ENCODE peak calls at places on chromosomes 2 and 18, in ten cellular contexts. G is pancreas; T is uterus; U is PC-9; Y is hepatocyte; K is HCT116; R is GM23248; C is fibroblast of lung; I is adrenal gland; X is effector memory CD4-positive, alpha-beta T cell. S is an unnamed sample.

GRCh38 chr2:216714412-216714775 is 19.0 kb upstream of the IGFBP5 start:
- DNase-seq in G (no peak), T (no peak), U (no peak), Y (no peak), K (no peak), R (peak; percentile 60), C (peak; percentile 80), I (no peak), X (no peak), S (no peak)

GRCh38 chr2:159213296-159213695 is 73.2 kb downstream of the WDSUB1 start:
- DNase-seq in G (no peak), T (no peak), U (no peak), Y (no peak), K (no peak), R (no peak), C (no peak), I (no peak), X (no peak), S (no peak)

GRCh38 chr18:26457611-26458350 is 90.6 kb downstream of the KCTD1 start:
- DNase-seq in G (no peak), T (no peak), U (no peak), Y (no peak), K (no peak), R (no peak), C (no peak), I (no peak), X (no peak), S (no peak)

GRCh38 chr2:188897096-188897495 is 77.1 kb upstream of the COL3A1 start:
- DNase-seq in G (no peak), T (no peak), U (no peak), Y (no peak), K (no peak), R (peak; percentile 60), C (peak; percentile 69), I (no peak), X (no peak), S (no peak)

GRCh38 chr2:61096438-61096837 is 30.8 kb downstream of the SANBR start:
- DNase-seq in G (no peak), T (no peak), U (no peak), Y (no peak), K (no peak), R (no peak), C (no peak), I (no peak), X (no peak), S (no peak)

GRCh38 chr18:47618758-47619157 is 311.7 kb downstream of the SMAD2 start:
- DNase-seq in G (no peak), T (no peak), U (no peak), Y (no peak), K (no peak), R (no peak), C (no peak), I (no peak), X (no peak), S (no peak)

GRCh38 chr2:11430729-11431128 is 35.2 kb downstream of the E2F6 start:
- DNase-seq in G (no peak), T (no peak), U (no peak), Y (no peak), K (no peak), R (no peak), C (no peak), I (no peak), X (no peak), S (no peak)

GRCh38 chr2:235263205-235264120 is 230.4 kb upstream of the AGAP1 start:
- DNase-seq in G (peak; percentile 64), T (peak; percentile 59), U (peak; percentile 73), Y (peak; percentile 89), K (peak; percentile 81), R (peak; percentile 99), C (peak; percentile 94), I (peak; percentile 86), X (no peak), S (no peak)

GRCh38 chr18:46510386-46510785 is 146.6 kb downstream of the LOXHD1 start:
- DNase-seq in G (no peak), T (no peak), U (no peak), Y (no peak), K (no peak), R (no peak), C (no peak), I (no peak), X (no peak), S (no peak)

GRCh38 chr18:8174758-8175157 is 434.5 kb upstream of the RAB12 start:
- DNase-seq in G (no peak), T (no peak), U (no peak), Y (no peak), K (no peak), R (no peak), C (no peak), I (no peak), X (no peak), S (no peak)
- H3K4me1 ChIP-seq in G (peaks cover 23% of the 10 kb centered on the region), T (peaks cover 6% of the 10 kb centered on the region), U (peaks cover 10% of the 10 kb centered on the region), Y (peaks cover 7% of the 10 kb centered on the region), K (no peaks in the 10 kb centered on the region), R (no peaks in the 10 kb centered on the region), C (no peaks in the 10 kb centered on the region), I (peaks cover 25% of the 10 kb centered on the region), X (no peaks in the 10 kb centered on the region), S (no peaks in the 10 kb centered on the region)

GRCh38 chr18:3084206-3084605 is 71.3 kb upstream of the LPIN2 start:
- DNase-seq in G (no peak), T (no peak), U (no peak), Y (no peak), K (no peak), R (no peak), C (no peak), I (no peak), X (no peak), S (no peak)
- H3K27ac ChIP-seq in G (no peak overlapping the region), T (no peak overlapping the region), U (no peak overlapping the region), Y (peak overlapping the region; percentile 12), K (no peak overlapping the region), R (no peak overlapping the region), C (no peak overlapping the region), I (no peak overlapping the region), X (no peak overlapping the region), S (no peak overlapping the region)

GRCh38 chr2:210271300-210271699 is 43.7 kb downstream of the MYL1 start:
- DNase-seq in G (no peak), T (no peak), U (no peak), Y (no peak), K (no peak), R (no peak), C (no peak), I (no peak), X (no peak), S (no peak)
- H3K4me3 ChIP-seq in G (no peak overlapping the region), T (no peak overlapping the region), U (no peak overlapping the region), Y (no peak overlapping the region), K (no peak overlapping the region), R (no peak overlapping the region), C (no peak overlapping the region), I (no peak overlapping the region), X (no peak overlapping the region), S (no peak overlapping the region)

GRCh38 chr2:207143131-207143473 is 22.6 kb downstream of the KLF7 start:
- DNase-seq in G (no peak), T (no peak), U (no peak), Y (no peak), K (no peak), R (no peak), C (no peak), I (no peak), X (no peak), S (no peak)
- H3K4me1 ChIP-seq in G (no peaks in the 10 kb centered on the region), T (peaks cover 26% of the 10 kb centered on the region), U (no peaks in the 10 kb centered on the region), Y (peaks cover 25% of the 10 kb centered on the region), K (no peaks in the 10 kb centered on the region), R (peaks cover 63% of the 10 kb centered on the region), C (peaks cover 10% of the 10 kb centered on the region), I (peaks cover 54% of the 10 kb centered on the region), X (peaks cover 36% of the 10 kb centered on the region), S (peaks cover 44% of the 10 kb centered on the region)

GRCh38 chr2:20626698-20627471 is 24.0 kb downstream of the HS1BP3 start:
- DNase-seq in G (peak; percentile 48), T (no peak), U (no peak), Y (no peak), K (no peak), R (no peak), C (no peak), I (no peak), X (no peak), S (no peak)
- H3K27ac ChIP-seq in G (no peak overlapping the region), T (no peak overlapping the region), U (no peak overlapping the region), Y (no peak overlapping the region), K (no peak overlapping the region), R (no peak overlapping the region), C (peak overlapping the region; percentile 57), I (peak overlapping the region; percentile 15), X (no peak overlapping the region), S (no peak overlapping the region)

GRCh38 chr18:77101410-77102245 is 31.0 kb downstream of the MBP start:
- DNase-seq in G (no peak), T (peak; percentile 92), U (peak; percentile 85), Y (peak; percentile 72), K (peak; percentile 89), R (peak; percentile 95), C (peak; percentile 98), I (peak; percentile 84), X (no peak), S (peak; percentile 63)
- H3K4me3 ChIP-seq in G (no peak overlapping the region), T (no peak overlapping the region), U (peak overlapping the region; percentile 31), Y (no peak overlapping the region), K (peak overlapping the region; percentile 56), R (peak overlapping the region; percentile 55), C (peak overlapping the region; percentile 15), I (no peak overlapping the region), X (peak overlapping the region; percentile 20), S (peak overlapping the region; percentile 42)

S was measured in CD8-positive, alpha-beta memory T cell.